ENCODE peak calls at places on chromosomes 12 and 14, in four cellular contexts. E is hepatocyte, C is tibial artery, W is Karpas-422. M is an unnamed sample.

GRCh38 chr12:76199808-76200207 is 115.3 kb upstream of the NAP1L1 start:
- DNase-seq in W (no peak), E (peak), C (no peak), M (no peak)

GRCh38 chr12:47900480-47901129 is 4.2 kb downstream of the VDR start:
- DNase-seq in C (no peak), W (peak), E (peak), M (no peak)

GRCh38 chr14:94771906-94772468 is 2.1 kb upstream of the GSC start:
- DNase-seq in E (no peak), W (no peak), C (no peak), M (no peak)

GRCh38 chr14:81485372-81485771 is 48.3 kb downstream of the SEL1L start:
- DNase-seq in C (no peak), W (no peak), E (no peak), M (no peak)

GRCh38 chr14:20603813-20604212 is 12.6 kb upstream of the RNASE12 start:
- DNase-seq in W (no peak), C (no peak), E (no peak), M (no peak)

GRCh38 chr12:41532072-41532471 is 344.0 kb downstream of the PDZRN4 start:
- DNase-seq in C (no peak), W (no peak), E (no peak), M (no peak)

GRCh38 chr14:93536945-93537344 is 106.2 kb downstream of the UNC79 start:
- DNase-seq in C (no peak), W (peak), E (peak), M (no peak)

GRCh38 chr14:54784657-54785056 is 118.0 kb downstream of the GCH1 start:
- DNase-seq in C (peak), E (no peak), W (no peak), M (no peak)

GRCh38 chr14:23910081-23910875 is 43.3 kb upstream of the DHRS4 start:
- DNase-seq in C (no peak), W (peak), E (peak), M (no peak)

GRCh38 chr12:33795536-33795935 is 226.8 kb upstream of the ALG10 start:
- DNase-seq in C (no peak), W (no peak), E (no peak), M (no peak)

GRCh38 chr14:70919774-70920173 is 12.5 kb downstream of the PCNX1 start:
- DNase-seq in C (no peak), E (no peak), W (no peak), M (no peak)

GRCh38 chr12:92608418-92609091 is 94.2 kb upstream of the PLEKHG7 start:
- DNase-seq in E (peak), C (no peak), W (no peak), M (no peak)

GRCh38 chr14:64364907-64365306 is 23.2 kb upstream of the MTHFD1 start:
- DNase-seq in W (no peak), E (no peak), C (no peak), M (no peak)

GRCh38 chr12:7160183-7160582 is 29.3 kb upstream of the PEX5 start:
- DNase-seq in W (no peak), E (no peak), C (no peak), M (no peak)

GRCh38 chr12:7158866-7159600 is 28.9 kb downstream of the CLSTN3 start:
- DNase-seq in C (no peak), E (no peak), W (no peak), M (no peak)

GRCh38 chr12:7161811-7162210 is 27.7 kb upstream of the PEX5 start:
- DNase-seq in W (no peak), C (no peak), E (no peak), M (no peak)

GRCh38 chr12:7161327-7161726 is 28.2 kb upstream of the PEX5 start:
- DNase-seq in W (no peak), E (no peak), C (no peak), M (no peak)

GRCh38 chr12:7162691-7163114 is 26.8 kb upstream of the PEX5 start:
- DNase-seq in C (no peak), W (no peak), E (peak), M (no peak)
- H3K4me3 ChIP-seq in C (no peak), W (no peak), E (no peak), M (no peak)

DNA sequence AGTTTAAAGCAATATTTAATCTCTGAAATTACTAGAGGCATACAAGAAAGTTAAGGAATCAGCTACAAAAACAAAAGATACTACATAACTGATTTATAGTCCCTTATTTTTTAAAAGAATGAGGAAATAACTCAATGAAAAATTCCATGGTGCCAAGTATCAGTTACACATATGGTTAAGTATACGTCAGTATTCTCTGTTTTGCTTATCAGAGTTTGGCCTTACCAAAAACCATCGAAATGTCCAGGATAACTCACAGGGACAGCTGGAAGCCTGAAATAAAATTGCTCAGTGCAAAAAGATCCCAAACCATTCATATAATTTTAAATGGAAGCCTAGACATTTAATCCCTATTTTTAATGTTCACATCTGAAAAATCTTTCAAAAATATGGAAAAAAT is 3.6 kb downstream of the CFL2 start:
- DNase-seq in E (no peak), C (no peak), W (no peak), M (no peak)
- H3K4me3 ChIP-seq in E (no peak), C (peak), W (peak), M (no peak)

GRCh38 chr12:57128519-57129247 is 400 bp downstream of the LRP1 start:
- DNase-seq in C (no peak), E (no peak), W (no peak), M (no peak)
- H3K4me3 ChIP-seq in C (peak), E (peak), W (peak), M (peak)

GRCh38 chr12:32049956-32050355 is 56.7 kb upstream of the BICD1 start:
- DNase-seq in W (no peak), C (no peak), E (no peak), M (no peak)
- H3K4me3 ChIP-seq in W (no peak), C (no peak), E (no peak), M (no peak)

GRCh38 chr12:94033112-94033511 is 115.3 kb upstream of the PLXNC1 start:
- DNase-seq in C (no peak), E (no peak), W (no peak), M (no peak)

GRCh38 chr12:94038605-94039004 is 109.8 kb upstream of the PLXNC1 start:
- DNase-seq in E (no peak), C (no peak), W (no peak), M (no peak)

GRCh38 chr12:94032368-94032767 is 116.0 kb upstream of the PLXNC1 start:
- DNase-seq in E (no peak), C (no peak), W (no peak), M (no peak)

GRCh38 chr12:94037444-94037843 is 110.9 kb upstream of the PLXNC1 start:
- DNase-seq in W (no peak), E (no peak), C (no peak), M (no peak)

GRCh38 chr12:94033767-94034166 is 114.6 kb upstream of the PLXNC1 start:
- DNase-seq in E (peak), C (no peak), W (no peak), M (no peak)
- H3K4me3 ChIP-seq in E (no peak), C (no peak), W (no peak), M (no peak)